ENCODE peak calls at places on chromosomes 11 and 22, in ten cellular contexts. U, L, Q, F, J, E, H, Z, O and A are unnamed samples.

GRCh38 chr11:115042002-115042401 is 363.7 kb downstream of the NXPE2 start:
- DNase-seq in H (no peak), F (no peak), O (peak; percentile 8), L (no peak), Z (no peak), E (no peak), U (peak; percentile 38), J (no peak), Q (no peak), A (no peak)

GRCh38 chr11:132099692-132100091 is 729.3 kb downstream of the NTM start:
- DNase-seq in H (no peak), Z (no peak), F (no peak), L (no peak), O (peak; percentile 32), E (peak; percentile 15), Q (peak; percentile 45), U (peak; percentile 22), J (peak; percentile 48), A (peak; percentile 47)

GRCh38 chr11:122775675-122776271 is 62.5 kb upstream of the CRTAM start:
- DNase-seq in Z (no peak), F (no peak), H (no peak), U (no peak), Q (no peak), E (no peak), J (no peak), L (no peak), O (no peak), A (no peak)

GRCh38 chr11:280762-281485 is 2.7 kb downstream of the NLRP6 start:
- DNase-seq in O (no peak), J (no peak), F (peak; percentile 37), E (no peak), Z (no peak), H (peak; percentile 62), U (no peak), Q (no peak), L (no peak), A (no peak)

GRCh38 chr11:66221012-66221411 is 47.4 kb upstream of the RAB1B start:
- DNase-seq in Q (no peak), O (no peak), F (no peak), H (peak; percentile 46), U (no peak), E (no peak), J (no peak), L (no peak), Z (no peak), A (no peak)

GRCh38 chr11:74269161-74269809 is 42.2 kb downstream of the P4HA3 start:
- DNase-seq in H (no peak), U (no peak), Q (no peak), E (no peak), L (peak; percentile 32), F (peak; percentile 78), O (no peak), Z (no peak), J (no peak), A (no peak)

GRCh38 chr11:94853836-94854235 is 85.7 kb downstream of the AMOTL1 start:
- DNase-seq in Q (no peak), F (no peak), O (no peak), E (no peak), L (no peak), H (no peak), J (no peak), Z (no peak), U (no peak), A (no peak)

GRCh38 chr22:33747029-33747428 is 173.2 kb downstream of the LARGE1 start:
- DNase-seq in Q (no peak), L (no peak), Z (no peak), F (no peak), E (no peak), J (no peak), O (no peak), H (no peak), U (no peak), A (no peak)

GRCh38 chr22:22392131-22392530 is 116.4 kb downstream of the ZNF280B start:
- DNase-seq in E (no peak), H (no peak), F (no peak), J (no peak), U (no peak), Z (no peak), L (no peak), Q (no peak), O (no peak), A (no peak)

GRCh38 chr11:74024630-74025029 is 15.7 kb upstream of the UCP3 start:
- DNase-seq in H (no peak), J (no peak), Z (peak; percentile 64), U (peak; percentile 64), F (no peak), Q (no peak), L (peak; percentile 87), E (no peak), O (no peak), A (no peak)

GRCh38 chr11:69775163-69775755 is at the start of gene FGF4:
- DNase-seq in H (no peak), O (peak; percentile 37), L (no peak), J (peak; percentile 60), Z (no peak), F (no peak), E (no peak), Q (peak; percentile 50), U (no peak), A (no peak)

GRCh38 chr22:39712938-39713525 is 142.5 kb downstream of the CACNA1I start:
- DNase-seq in O (no peak), L (no peak), J (peak; percentile 45), U (no peak), F (no peak), Q (no peak), H (no peak), Z (no peak), E (no peak), A (no peak)

GRCh38 chr11:575324-575995 is 810 bp upstream of the PHRF1 start:
- DNase-seq in Q (peak; percentile 44), E (no peak), L (peak; percentile 12), F (no peak), H (peak; percentile 86), O (peak; percentile 89), U (no peak), Z (peak; percentile 55), J (peak; percentile 96), A (no peak)

DNA sequence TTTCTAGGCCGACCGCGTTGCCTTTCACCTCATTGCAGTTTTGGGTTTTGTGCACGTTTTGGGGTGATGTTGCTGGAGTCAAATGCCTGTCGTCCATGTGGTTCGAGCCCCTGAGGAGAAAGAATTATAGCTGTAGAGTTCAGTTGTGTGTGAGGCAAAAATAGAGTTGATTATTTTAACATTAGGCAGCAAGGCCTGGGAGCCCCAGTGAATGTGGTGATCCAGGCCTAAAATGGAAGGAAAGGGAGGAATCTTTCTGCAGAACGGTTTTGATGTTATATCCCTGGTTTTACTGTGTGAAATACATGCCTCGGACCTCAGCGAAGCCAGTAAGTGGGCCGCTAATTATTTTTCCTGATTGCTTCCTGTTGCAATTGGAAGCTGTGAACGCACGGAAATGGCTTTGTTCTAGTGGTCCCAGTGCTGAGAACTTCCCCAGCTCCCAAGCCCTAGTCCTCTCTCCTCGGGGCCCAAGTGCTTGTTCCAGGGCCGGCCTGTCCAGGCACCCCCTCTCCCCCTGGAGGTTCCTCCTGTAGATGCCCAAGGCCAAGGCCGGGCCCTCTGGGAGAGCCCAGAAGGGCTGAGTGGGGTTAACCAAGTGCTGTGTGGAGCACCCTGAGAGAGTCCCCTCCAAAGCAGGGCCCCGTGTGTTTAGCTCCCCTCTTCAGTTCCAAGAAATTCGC is 2.0 kb downstream of the LRP5 start:
- DNase-seq in L (peak; percentile 38), J (no peak), E (no peak), H (no peak), O (peak; percentile 19), F (peak; percentile 52), Q (no peak), U (no peak), Z (no peak), A (no peak)
- TF ChIP-seq CTCF in L (no peak), J (no peak), E (no peak), H (no peak), O (no peak), F (no peak), Q (no peak), U (no peak), Z (no peak), A (no peak)

GRCh38 chr11:90476442-90477007 is 253.7 kb upstream of the CHORDC1 start:
- DNase-seq in F (peak; percentile 54), J (peak; percentile 58), L (peak; percentile 33), E (no peak), Q (peak; percentile 16), Z (no peak), H (no peak), U (no peak), O (peak; percentile 55), A (peak; percentile 38)
- TF ChIP-seq CTCF in F (peak; percentile 46), J (peak; percentile 75), L (peak; percentile 46), E (peak; percentile 49), Q (peak; percentile 51), Z (no peak), H (no peak), U (peak; percentile 63), O (no peak), A (peak; percentile 72)

GRCh38 chr11:120880791-120881190 is 143.1 kb upstream of the TBCEL start:
- DNase-seq in J (no peak), Z (no peak), L (no peak), O (no peak), F (no peak), E (no peak), U (no peak), H (no peak), Q (no peak), A (no peak)

GRCh38 chr11:120878781-120879180 is 145.1 kb upstream of the TBCEL start:
- DNase-seq in L (no peak), E (no peak), O (no peak), F (no peak), U (no peak), H (no peak), J (no peak), Q (no peak), Z (no peak), A (no peak)

GRCh38 chr11:120882237-120882636 is 141.7 kb upstream of the TBCEL start:
- DNase-seq in F (no peak), Z (no peak), J (no peak), O (no peak), H (no peak), L (no peak), E (no peak), U (no peak), Q (no peak), A (no peak)

GRCh38 chr11:120883404-120884135 is 140.3 kb upstream of the TBCEL start:
- DNase-seq in F (no peak), U (peak; percentile 40), Z (peak; percentile 27), E (no peak), L (peak; percentile 34), O (peak; percentile 54), J (peak; percentile 25), H (no peak), Q (no peak), A (no peak)

GRCh38 chr11:120881591-120881990 is 142.3 kb upstream of the TBCEL start:
- DNase-seq in Q (peak; percentile 21), U (no peak), H (no peak), O (no peak), F (no peak), J (no peak), Z (no peak), L (no peak), E (no peak), A (no peak)
- TF ChIP-seq CTCF in Q (no peak), U (no peak), H (no peak), O (no peak), F (no peak), J (no peak), Z (no peak), L (no peak), E (no peak), A (no peak)

DNA sequence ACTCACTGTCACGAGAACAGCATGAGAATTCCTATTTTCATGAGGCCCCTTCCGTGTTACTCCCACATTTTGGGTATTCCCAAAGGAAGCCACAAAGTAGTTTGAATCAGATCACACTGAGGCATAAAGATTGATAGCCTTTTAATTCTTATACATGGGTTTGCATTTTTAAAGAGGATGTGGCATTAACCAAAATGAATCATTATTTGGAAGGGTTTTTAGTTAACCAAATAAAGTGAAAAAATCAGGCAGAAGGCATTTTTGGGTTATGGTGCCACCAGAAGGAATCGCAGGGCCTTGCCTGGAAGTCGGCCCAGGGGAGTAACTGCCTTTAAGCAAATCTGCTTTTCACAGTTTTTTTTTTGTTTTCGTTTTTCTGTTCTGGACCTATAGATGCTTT is 55.4 kb downstream of the HSD17B12 start:
- DNase-seq in L (peak; percentile 64), E (no peak), U (no peak), F (no peak), O (no peak), Q (no peak), J (no peak), H (no peak), Z (no peak), A (no peak)
- TF ChIP-seq CTCF in L (peak; percentile 10), E (peak; percentile 6), U (no peak), F (no peak), O (no peak), Q (no peak), J (no peak), H (no peak), Z (no peak), A (no peak)